ENCODE peak calls at places on chromosomes 1 and 21, in five cellular contexts. A, M, P, N and Y are unnamed samples.

GRCh38 chr1:231390071-231390470 is 32.0 kb downstream of the EGLN1 start:
- DNase-seq in A (no peak), N (no peak), M (no peak), P (no peak), Y (no peak)

GRCh38 chr1:235776396-235776795 is 90.3 kb downstream of the LYST start:
- DNase-seq in A (no peak), N (no peak), M (no peak), P (no peak), Y (no peak)

GRCh38 chr21:28419811-28420210 is 572.9 kb downstream of the LTN1 start:
- DNase-seq in P (no peak), M (no peak), N (no peak), A (no peak), Y (no peak)

GRCh38 chr1:197921235-197922069 is 4.3 kb downstream of the LHX9 start:
- DNase-seq in M (no peak), N (no peak), P (no peak), A (no peak), Y (no peak)

GRCh38 chr21:30710499-30710898 is 8.1 kb downstream of the KRTAP21-3 start:
- DNase-seq in N (no peak), P (no peak), A (no peak), M (no peak), Y (no peak)

GRCh38 chr1:205961970-205962820 is 18.9 kb upstream of the SLC26A9 start:
- DNase-seq in N (peak; percentile 53), A (peak; percentile 38), P (no peak), M (no peak), Y (no peak)

GRCh38 chr1:115725600-115725999 is 42.9 kb downstream of the CASQ2 start:
- DNase-seq in M (no peak), N (no peak), P (peak; percentile 30), A (peak; percentile 19), Y (no peak)

GRCh38 chr1:244963231-244963826 is 99.0 kb upstream of the HNRNPU start:
- DNase-seq in P (no peak), N (no peak), M (no peak), A (no peak), Y (no peak)

GRCh38 chr1:66618390-66618789 is 84.4 kb downstream of the SGIP1 start:
- DNase-seq in M (no peak), P (no peak), A (no peak), N (no peak), Y (no peak)

GRCh38 chr1:41371630-41372599 is 10.7 kb downstream of the FOXO6 start:
- DNase-seq in A (no peak), M (peak; percentile 71), P (no peak), N (peak; percentile 67), Y (no peak)

GRCh38 chr1:234170622-234171021 is 202.6 kb upstream of the COA6 start:
- DNase-seq in N (no peak), P (no peak), M (no peak), A (no peak), Y (no peak)

GRCh38 chr1:195345149-195345548 is 1263.1 kb downstream of the KCNT2 start:
- DNase-seq in P (no peak), N (no peak), A (no peak), M (no peak), Y (no peak)

GRCh38 chr1:87806377-87807094 is 477.9 kb downstream of the LMO4 start:
- DNase-seq in N (no peak), M (no peak), A (no peak), P (no peak), Y (no peak)

GRCh38 chr1:114338491-114338890 is 172.5 kb downstream of the TRIM33 start:
- DNase-seq in M (no peak), A (no peak), N (no peak), P (no peak), Y (no peak)

GRCh38 chr1:66505671-66506392 is 28.1 kb upstream of the SGIP1 start:
- DNase-seq in P (no peak), N (peak; percentile 24), M (no peak), A (no peak), Y (no peak)

GRCh38 chr21:46092811-46093667 is 4.9 kb upstream of the COL6A2 start:
- DNase-seq in A (no peak), N (peak; percentile 70), M (no peak), P (peak; percentile 15), Y (no peak)

GRCh38 chr1:3552751-3553150 is 58.6 kb downstream of the MEGF6 start:
- DNase-seq in N (no peak), M (no peak), P (no peak), A (no peak), Y (no peak)

GRCh38 chr21:25283720-25284119 is 323.6 kb downstream of the MRPL39 start:
- DNase-seq in N (no peak), P (no peak), A (no peak), M (no peak), Y (no peak)

GRCh38 chr1:115524211-115524610 is 117.6 kb upstream of the VANGL1 start:
- DNase-seq in M (no peak), N (no peak), A (no peak), P (no peak), Y (no peak)

GRCh38 chr1:67888707-67889106 is 55.4 kb upstream of the GNG12 start:
- DNase-seq in P (no peak), A (no peak), M (no peak), N (no peak), Y (no peak)

GRCh38 chr1:187985897-187986654 is 1157.3 kb downstream of the PLA2G4A start:
- DNase-seq in N (no peak), M (no peak), A (no peak), P (no peak), Y (peak; percentile 64)
- H3K4me3 ChIP-seq in N (no peak overlapping the region), M (no peak overlapping the region), A (no peak overlapping the region), P (no peak overlapping the region), Y (no peak overlapping the region)

DNA sequence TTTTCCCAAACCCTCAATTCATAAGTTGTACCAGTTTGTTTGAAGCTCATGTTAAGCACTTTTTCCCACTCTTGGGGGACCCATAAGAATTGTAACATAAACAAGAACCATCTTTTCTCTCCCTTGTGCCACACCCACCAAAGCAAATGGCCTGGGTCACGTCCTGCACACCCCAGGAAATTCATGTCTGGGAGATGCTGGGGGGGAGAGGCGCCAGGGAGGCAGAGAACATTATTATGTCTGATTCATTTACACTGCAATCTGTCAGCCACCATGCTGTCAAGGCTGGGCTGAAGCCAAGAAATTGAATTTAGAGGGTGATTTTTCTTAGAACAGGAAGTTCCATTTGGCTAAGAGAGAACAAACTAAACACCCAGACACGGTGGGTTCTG is 37.2 kb upstream of the IPO9 start:
- DNase-seq in N (peak; percentile 85), A (no peak), P (no peak), M (peak; percentile 38), Y (no peak)
- H3K36me3 ChIP-seq in N (peaks cover 9% of the 10 kb centered on the region), A (no peaks in the 10 kb centered on the region), P (peaks cover 84% of the 10 kb centered on the region), M (peaks cover 84% of the 10 kb centered on the region), Y (no peaks in the 10 kb centered on the region)

DNA sequence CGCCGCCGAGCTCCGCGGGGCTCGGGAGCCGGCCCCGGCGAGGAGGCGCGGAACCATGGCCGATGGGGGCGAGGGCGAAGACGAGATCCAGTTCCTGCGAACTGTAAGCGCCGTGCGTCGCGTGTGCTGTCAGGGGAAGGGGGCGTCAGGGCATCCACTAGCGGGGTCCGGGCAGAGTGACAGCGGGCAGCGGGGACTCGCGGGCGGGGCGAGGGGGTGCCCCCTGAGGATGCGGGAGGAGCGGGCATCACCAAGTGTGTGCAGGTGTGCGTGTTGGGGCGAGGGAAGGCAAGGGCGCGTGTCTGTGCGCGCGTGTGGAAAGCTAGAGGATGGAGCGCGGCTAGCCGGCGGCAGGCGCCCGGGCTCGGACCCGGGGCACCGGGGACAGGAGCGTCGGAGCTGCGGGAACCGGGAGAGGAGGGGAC is 495 bp downstream of the RYR2 start:
- DNase-seq in N (peak; percentile 56), A (no peak), P (no peak), M (peak; percentile 68), Y (peak; percentile 9)
- H3K4me3 ChIP-seq in N (peak overlapping the region; percentile 68), A (peak overlapping the region; percentile 44), P (peak overlapping the region; percentile 49), M (peak overlapping the region; percentile 50), Y (no peak overlapping the region)

DNA sequence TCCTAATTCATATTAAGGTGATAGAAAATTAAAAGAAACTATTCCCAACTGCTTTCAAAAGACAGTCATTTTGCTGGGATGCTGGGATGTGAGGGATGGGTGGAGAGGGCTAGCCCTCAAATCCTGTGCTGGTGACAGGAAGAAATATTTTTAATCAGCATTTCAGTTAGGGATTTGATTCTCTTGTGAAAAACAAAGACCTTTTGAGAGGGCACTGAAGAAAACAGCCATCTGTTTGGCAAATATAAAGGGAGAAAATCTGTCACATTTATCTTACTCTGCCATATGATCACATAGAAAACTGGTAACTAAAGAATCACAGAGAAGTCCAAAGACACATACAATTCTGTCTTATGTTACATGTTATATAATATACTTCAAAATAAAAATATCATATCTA is 12.3 kb downstream of the STXBP3 start:
- DNase-seq in N (no peak), P (no peak), A (no peak), M (no peak), Y (no peak)
- H3K36me3 ChIP-seq in N (no peaks in the 10 kb centered on the region), P (peaks cover 99% of the 10 kb centered on the region), A (no peaks in the 10 kb centered on the region), M (peaks cover 84% of the 10 kb centered on the region), Y (peaks cover 1% of the 10 kb centered on the region)

DNA sequence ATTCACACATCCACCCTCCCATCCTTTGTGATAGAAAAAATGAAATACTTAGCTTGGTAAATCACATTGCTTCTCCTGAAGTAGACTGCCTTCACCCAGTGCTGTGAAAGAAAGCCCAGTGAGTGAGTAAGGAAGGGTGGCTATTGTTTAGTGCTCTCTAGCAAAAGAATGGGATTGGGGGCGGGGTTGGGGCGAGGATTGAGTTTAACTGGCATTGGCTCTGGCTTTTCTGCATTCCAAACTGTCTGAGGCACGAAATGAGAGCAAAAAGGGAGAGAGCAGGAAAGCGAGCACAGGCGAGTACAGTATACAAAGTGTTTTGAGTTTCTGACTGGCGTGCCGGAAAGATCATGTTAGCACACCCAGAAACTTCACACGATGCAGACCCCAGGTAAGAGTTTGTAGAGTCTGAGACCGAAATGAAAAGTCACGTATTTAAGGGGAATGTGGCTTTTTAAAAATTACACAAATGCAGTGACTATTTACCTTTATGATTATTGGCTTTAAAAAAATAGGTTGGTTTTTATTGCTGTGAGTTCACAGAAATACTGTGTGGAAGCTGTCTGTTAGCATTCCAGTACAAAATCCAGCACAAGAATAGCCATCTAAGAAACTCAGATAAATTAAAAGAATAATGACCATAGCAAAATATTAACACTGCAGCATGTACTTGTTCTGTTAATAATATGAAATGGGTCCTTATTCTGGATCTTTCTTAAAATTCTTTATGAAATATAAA is 155.4 kb downstream of the CLEC20A start:
- DNase-seq in M (peak; percentile 11), P (peak; percentile 72), N (peak; percentile 58), A (no peak), Y (no peak)
- H3K4me3 ChIP-seq in M (peak overlapping the region; percentile 24), P (peak overlapping the region; percentile 4), N (no peak overlapping the region), A (no peak overlapping the region), Y (no peak overlapping the region)

DNA sequence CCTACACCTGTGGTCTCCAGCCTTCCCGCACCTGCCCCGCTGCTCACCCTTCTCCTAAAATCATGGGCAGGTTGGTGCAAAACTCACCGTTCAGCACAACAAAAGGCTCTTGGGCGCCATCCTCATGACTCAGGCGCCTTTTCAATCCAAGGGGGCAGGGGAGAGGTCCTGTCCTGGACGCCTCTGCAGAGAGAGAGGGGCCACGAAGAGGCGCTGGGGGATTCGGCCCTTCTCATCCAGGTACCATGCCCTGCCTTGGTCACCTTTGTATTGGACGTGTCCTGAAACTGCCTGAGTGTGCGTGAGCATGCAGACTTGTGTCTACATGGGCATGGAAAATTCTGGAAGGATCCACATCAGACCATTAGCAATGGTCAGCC is 53.5 kb downstream of the SLC37A1 start:
- DNase-seq in N (peak; percentile 18), M (no peak), A (peak; percentile 5), P (no peak), Y (no peak)
- H3K36me3 ChIP-seq in N (no peaks in the 10 kb centered on the region), M (no peaks in the 10 kb centered on the region), A (no peaks in the 10 kb centered on the region), P (peaks cover 97% of the 10 kb centered on the region), Y (peaks cover 13% of the 10 kb centered on the region)